ENCODE peak calls at places on chromosomes 13 and 19, in five cellular contexts. One of them, this sample, is unnamed.

GRCh38 chr19:2629491-2630351 is 72.8 kb downstream of the GNG7 start:
- DNase-seq in esophagus squamous epithelium: no peak
- DNase-seq in A549: no peak
- DNase-seq in stomach: no peak
- DNase-seq in uterus: no peak
- DNase-seq in this sample: no peak

GRCh38 chr19:19594371-19594770 is 24.1 kb downstream of the PBX4 start:
- DNase-seq in stomach: no peak
- DNase-seq in A549: no peak
- DNase-seq in uterus: no peak
- DNase-seq in esophagus squamous epithelium: no peak
- DNase-seq in this sample: no peak

GRCh38 chr19:45815501-45816216 is 551 bp upstream of the RSPH6A start:
- DNase-seq in A549: no peak
- DNase-seq in uterus: no peak
- DNase-seq in stomach: no peak
- DNase-seq in esophagus squamous epithelium: no peak
- DNase-seq in this sample: no peak

GRCh38 chr19:43624933-43625332 is 5.5 kb upstream of the ZNF428 start:
- DNase-seq in uterus: no peak
- DNase-seq in A549: no peak
- DNase-seq in stomach: peak
- DNase-seq in esophagus squamous epithelium: peak
- DNase-seq in this sample: no peak

GRCh38 chr19:12996542-12997094 is 1.3 kb downstream of the NFIX start:
- DNase-seq in A549: no peak
- DNase-seq in uterus: no peak
- DNase-seq in esophagus squamous epithelium: no peak
- DNase-seq in stomach: peak
- DNase-seq in this sample: peak

GRCh38 chr19:32908641-32909190 is 39.1 kb upstream of the SLC7A9 start:
- DNase-seq in esophagus squamous epithelium: no peak
- DNase-seq in stomach: no peak
- DNase-seq in A549: no peak
- DNase-seq in uterus: no peak
- DNase-seq in this sample: no peak

GRCh38 chr13:23600534-23600933 is 30.3 kb downstream of the TNFRSF19 start:
- DNase-seq in stomach: no peak
- DNase-seq in uterus: no peak
- DNase-seq in esophagus squamous epithelium: no peak
- DNase-seq in A549: no peak
- DNase-seq in this sample: no peak

GRCh38 chr19:41327076-41327475 is 17.1 kb downstream of the CCDC97 start:
- DNase-seq in A549: no peak
- DNase-seq in esophagus squamous epithelium: no peak
- DNase-seq in stomach: no peak
- DNase-seq in uterus: no peak
- DNase-seq in this sample: no peak

GRCh38 chr13:23621316-23621645 is 51.1 kb downstream of the TNFRSF19 start:
- DNase-seq in uterus: no peak
- DNase-seq in stomach: no peak
- DNase-seq in esophagus squamous epithelium: no peak
- DNase-seq in A549: peak
- DNase-seq in this sample: peak

GRCh38 chr13:40483601-40484000 is 182.8 kb downstream of the FOXO1 start:
- DNase-seq in esophagus squamous epithelium: no peak
- DNase-seq in uterus: no peak
- DNase-seq in stomach: no peak
- DNase-seq in A549: no peak
- DNase-seq in this sample: no peak

GRCh38 chr13:51764184-51765141 is 39.5 kb downstream of the DHRS12 start:
- DNase-seq in esophagus squamous epithelium: peak
- DNase-seq in A549: peak
- DNase-seq in uterus: peak
- DNase-seq in stomach: peak
- DNase-seq in this sample: no peak

GRCh38 chr13:60410299-60410698 is 13.3 kb downstream of the TDRD3 start:
- DNase-seq in A549: no peak
- DNase-seq in uterus: no peak
- DNase-seq in stomach: no peak
- DNase-seq in esophagus squamous epithelium: no peak
- DNase-seq in this sample: no peak

GRCh38 chr19:35144259-35144599 is 1.2 kb downstream of the FXYD7 start:
- DNase-seq in uterus: no peak
- DNase-seq in A549: no peak
- DNase-seq in stomach: no peak
- DNase-seq in esophagus squamous epithelium: no peak
- DNase-seq in this sample: no peak

GRCh38 chr13:33617055-33617454 is 200.9 kb upstream of the RFC3 start:
- DNase-seq in A549: no peak
- DNase-seq in esophagus squamous epithelium: no peak
- DNase-seq in uterus: no peak
- DNase-seq in stomach: no peak
- DNase-seq in this sample: no peak

GRCh38 chr13:25493930-25494707 is 122.3 kb downstream of the ATP8A2 start:
- DNase-seq in A549: no peak
- DNase-seq in esophagus squamous epithelium: no peak
- DNase-seq in stomach: no peak
- DNase-seq in uterus: no peak
- DNase-seq in this sample: no peak

GRCh38 chr13:57640582-57640981 is 9.0 kb downstream of the PCDH17 start:
- DNase-seq in esophagus squamous epithelium: no peak
- DNase-seq in A549: no peak
- DNase-seq in stomach: no peak
- DNase-seq in uterus: no peak
- DNase-seq in this sample: no peak

GRCh38 chr13:79735228-79735627 is 254.3 kb downstream of the NDFIP2 start:
- DNase-seq in uterus: no peak
- DNase-seq in stomach: no peak
- DNase-seq in esophagus squamous epithelium: no peak
- DNase-seq in A549: no peak
- DNase-seq in this sample: no peak

GRCh38 chr19:2969104-2969504 is 8.3 kb upstream of the TLE6 start:
- DNase-seq in esophagus squamous epithelium: no peak
- DNase-seq in uterus: peak
- DNase-seq in stomach: peak
- DNase-seq in A549: no peak
- DNase-seq in this sample: no peak

GRCh38 chr13:49452725-49453457 is 8.8 kb downstream of the SETDB2 start:
- DNase-seq in esophagus squamous epithelium: no peak
- DNase-seq in uterus: no peak
- DNase-seq in stomach: no peak
- DNase-seq in A549: no peak
- DNase-seq in this sample: no peak

GRCh38 chr13:112760440-112760839 is 70.6 kb downstream of the ATP11A start:
- DNase-seq in esophagus squamous epithelium: no peak
- DNase-seq in stomach: no peak
- DNase-seq in uterus: no peak
- DNase-seq in A549: no peak
- DNase-seq in this sample: no peak

GRCh38 chr13:24161010-24161775 is 673 bp downstream of the SPATA13 start:
- DNase-seq in uterus: no peak
- DNase-seq in A549: no peak
- DNase-seq in esophagus squamous epithelium: no peak
- DNase-seq in stomach: peak
- DNase-seq in this sample: no peak

GRCh38 chr19:4390017-4390861 is 10.1 kb downstream of the SH3GL1 start:
- DNase-seq in stomach: no peak
- DNase-seq in uterus: no peak
- DNase-seq in A549: no peak
- DNase-seq in esophagus squamous epithelium: no peak
- DNase-seq in this sample: no peak

GRCh38 chr13:80524447-80525215 is 183.7 kb upstream of the SPRY2 start:
- DNase-seq in stomach: no peak
- DNase-seq in esophagus squamous epithelium: no peak
- DNase-seq in uterus: no peak
- DNase-seq in A549: no peak
- DNase-seq in this sample: no peak

GRCh38 chr13:45142440-45143345 is 22.4 kb downstream of the GTF2F2 start:
- DNase-seq in stomach: no peak
- DNase-seq in uterus: no peak
- DNase-seq in A549: no peak
- DNase-seq in esophagus squamous epithelium: no peak
- DNase-seq in this sample: no peak

GRCh38 chr19:13130886-13131490 is 12.9 kb downstream of the NACC1 start:
- DNase-seq in stomach: no peak
- DNase-seq in A549: no peak
- DNase-seq in esophagus squamous epithelium: no peak
- DNase-seq in uterus: no peak
- DNase-seq in this sample: no peak

GRCh38 chr13:41603917-41604316 is 146.6 kb downstream of the RGCC start:
- DNase-seq in esophagus squamous epithelium: no peak
- DNase-seq in A549: peak
- DNase-seq in stomach: no peak
- DNase-seq in uterus: no peak
- DNase-seq in this sample: peak

GRCh38 chr19:398719-399118 is 10.2 kb downstream of the C2CD4C start:
- DNase-seq in esophagus squamous epithelium: no peak
- DNase-seq in stomach: no peak
- DNase-seq in uterus: peak
- DNase-seq in A549: no peak
- DNase-seq in this sample: no peak

GRCh38 chr19:9936151-9937000 is at the start of gene OLFM2:
- DNase-seq in uterus: peak
- DNase-seq in esophagus squamous epithelium: no peak
- DNase-seq in A549: no peak
- DNase-seq in stomach: no peak
- DNase-seq in this sample: no peak

GRCh38 chr19:52190679-52191293 is 934 bp downstream of the PPP2R1A start:
- DNase-seq in esophagus squamous epithelium: no peak
- DNase-seq in stomach: peak
- DNase-seq in A549: no peak
- DNase-seq in uterus: no peak
- DNase-seq in this sample: no peak

GRCh38 chr13:76723551-76724232 is 162.5 kb downstream of the KCTD12 start:
- DNase-seq in stomach: no peak
- DNase-seq in esophagus squamous epithelium: no peak
- DNase-seq in A549: no peak
- DNase-seq in uterus: no peak
- DNase-seq in this sample: no peak

DNA sequence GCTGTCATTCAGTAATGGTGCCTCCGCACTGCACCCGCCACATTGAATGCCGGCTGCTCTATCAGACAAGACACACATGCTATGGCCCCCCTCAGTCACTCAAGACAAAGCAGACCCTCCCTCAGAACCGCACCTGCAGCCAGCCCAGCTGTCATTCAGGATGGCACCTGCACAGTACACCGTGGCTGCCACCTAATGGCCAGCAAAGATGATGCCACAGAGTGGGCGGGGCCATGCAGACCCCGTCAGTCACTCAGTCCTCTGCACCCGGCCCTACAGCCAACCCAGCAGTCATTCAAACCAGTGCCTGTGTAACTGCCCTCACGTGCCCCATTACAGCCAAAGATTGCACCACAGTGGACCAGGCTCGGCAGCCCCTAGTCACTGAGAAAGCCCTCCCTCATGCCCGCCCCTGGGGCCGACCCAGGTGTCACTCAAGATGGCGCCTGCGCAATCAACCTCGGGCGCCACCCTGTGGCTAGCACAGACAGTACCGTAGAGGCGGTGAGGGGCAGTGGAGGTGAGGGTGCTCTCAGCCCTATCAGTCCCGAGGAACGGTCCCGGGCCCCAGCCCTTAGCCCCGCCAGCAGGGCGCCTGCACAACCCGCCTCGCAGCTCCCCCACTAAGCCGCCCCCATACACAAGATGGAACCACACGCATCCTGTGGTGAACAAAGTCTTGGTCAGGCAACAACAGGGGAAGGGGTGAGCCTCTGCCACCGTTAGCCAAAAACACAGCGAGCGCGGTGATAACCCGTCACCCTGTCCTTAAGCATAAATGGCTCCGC is 2.4 kb downstream of the PEG3 start:
- DNase-seq in esophagus squamous epithelium: no peak
- DNase-seq in A549: no peak
- DNase-seq in stomach: no peak
- DNase-seq in uterus: peak
- DNase-seq in this sample: no peak
- TF ChIP-seq POLR2A in esophagus squamous epithelium: no peak
- TF ChIP-seq POLR2A in A549: no peak
- TF ChIP-seq POLR2A in stomach: no peak
- TF ChIP-seq POLR2A in uterus: no peak
- TF ChIP-seq POLR2A in this sample: no peak

GRCh38 chr19:1428738-1429391 is 9.3 kb upstream of the RPS15 start:
- DNase-seq in A549: no peak
- DNase-seq in esophagus squamous epithelium: no peak
- DNase-seq in uterus: no peak
- DNase-seq in stomach: no peak
- DNase-seq in this sample: no peak
- TF ChIP-seq POLR2A in A549: no peak
- TF ChIP-seq POLR2A in esophagus squamous epithelium: no peak
- TF ChIP-seq POLR2A in uterus: no peak
- TF ChIP-seq POLR2A in stomach: no peak
- TF ChIP-seq POLR2A in this sample: no peak

DNA sequence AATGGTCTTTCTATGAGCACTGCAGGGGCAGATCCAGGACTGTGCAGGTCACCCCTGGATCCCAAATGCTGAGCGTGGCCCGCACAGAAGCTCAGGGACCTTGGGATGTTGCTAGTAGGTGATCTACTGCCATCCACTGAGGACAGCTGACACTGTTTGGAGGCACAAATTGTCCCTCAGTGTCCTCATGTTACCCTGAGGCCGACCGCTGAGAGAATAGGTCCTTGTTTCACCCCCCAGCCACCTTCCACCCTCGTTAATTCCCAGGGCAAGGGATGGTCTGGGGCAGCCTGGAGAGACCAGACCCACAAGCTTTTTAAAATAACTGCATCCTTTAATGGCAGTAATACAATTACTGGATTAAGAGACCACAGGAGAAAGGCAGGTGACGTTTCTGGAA is 15.4 kb upstream of the TMEM160 start:
- DNase-seq in uterus: no peak
- DNase-seq in esophagus squamous epithelium: no peak
- DNase-seq in stomach: no peak
- DNase-seq in A549: no peak
- DNase-seq in this sample: no peak
- TF ChIP-seq POLR2A in uterus: no peak
- TF ChIP-seq POLR2A in esophagus squamous epithelium: no peak
- TF ChIP-seq POLR2A in stomach: no peak
- TF ChIP-seq POLR2A in A549: no peak
- TF ChIP-seq POLR2A in this sample: no peak

DNA sequence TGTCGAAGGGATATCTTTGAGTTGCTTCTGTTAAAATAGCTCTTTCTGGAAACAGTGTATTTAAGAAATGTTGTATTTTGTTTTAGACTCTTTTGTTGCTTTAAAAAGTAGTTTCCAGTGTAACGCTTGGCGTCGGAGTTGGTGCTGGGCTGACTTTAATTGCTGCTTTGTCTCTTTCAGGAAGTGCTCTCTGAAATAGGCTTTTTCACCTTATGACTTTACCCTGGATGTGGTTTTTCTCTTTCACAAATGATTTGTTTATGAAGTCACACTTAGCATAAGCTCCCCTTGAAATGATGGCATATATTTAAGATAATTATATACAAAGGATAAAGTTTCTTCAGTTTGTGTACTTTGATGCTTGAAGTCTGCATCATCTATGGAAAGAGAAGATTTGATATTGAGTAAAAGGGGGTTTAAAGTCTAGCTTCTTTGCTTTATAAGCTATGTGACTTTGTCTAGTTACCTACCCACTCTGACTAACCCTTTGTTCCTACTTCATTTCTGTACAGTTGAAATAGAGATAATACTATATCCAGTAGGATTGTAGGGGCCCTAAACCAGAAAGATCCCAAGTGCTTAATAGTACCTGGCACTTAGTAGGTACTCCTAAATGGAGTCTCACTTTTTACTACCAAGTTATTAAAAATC is at the start of gene GPR18:
- DNase-seq in A549: no peak
- DNase-seq in esophagus squamous epithelium: no peak
- DNase-seq in uterus: no peak
- DNase-seq in stomach: no peak
- DNase-seq in this sample: no peak
- TF ChIP-seq POLR2A in A549: no peak
- TF ChIP-seq POLR2A in esophagus squamous epithelium: no peak
- TF ChIP-seq POLR2A in uterus: no peak
- TF ChIP-seq POLR2A in stomach: no peak
- TF ChIP-seq POLR2A in this sample: no peak